ENCODE peak calls at places on chromosomes 5 and 9, in six cellular contexts. One of them, this sample, is unnamed.

GRCh38 chr5:169576181-169576598 is 7.4 kb upstream of the SPDL1 start:
- DNase-seq in DND-41: no peak
- DNase-seq in fibroblast of lung: peak
- DNase-seq in heart left ventricle: no peak
- DNase-seq in sigmoid colon: peak
- DNase-seq in left ventricle myocardium inferior: no peak
- DNase-seq in this sample: no peak

GRCh38 chr5:98258939-98259338 is 514.5 kb upstream of the RGMB start:
- DNase-seq in heart left ventricle: no peak
- DNase-seq in fibroblast of lung: no peak
- DNase-seq in sigmoid colon: no peak
- DNase-seq in left ventricle myocardium inferior: no peak
- DNase-seq in DND-41: no peak
- DNase-seq in this sample: peak

GRCh38 chr9:38008168-38009034 is 60.6 kb downstream of the SHB start:
- DNase-seq in sigmoid colon: no peak
- DNase-seq in DND-41: peak
- DNase-seq in fibroblast of lung: peak
- DNase-seq in heart left ventricle: no peak
- DNase-seq in left ventricle myocardium inferior: no peak
- DNase-seq in this sample: peak

GRCh38 chr5:124263680-124264491 is 482.6 kb downstream of the ZNF608 start:
- DNase-seq in sigmoid colon: no peak
- DNase-seq in DND-41: no peak
- DNase-seq in left ventricle myocardium inferior: no peak
- DNase-seq in heart left ventricle: no peak
- DNase-seq in fibroblast of lung: no peak
- DNase-seq in this sample: no peak

GRCh38 chr9:106757539-106757938 is 105.4 kb upstream of the ZNF462 start:
- DNase-seq in fibroblast of lung: no peak
- DNase-seq in heart left ventricle: no peak
- DNase-seq in left ventricle myocardium inferior: no peak
- DNase-seq in sigmoid colon: no peak
- DNase-seq in DND-41: no peak
- DNase-seq in this sample: no peak

GRCh38 chr5:104187656-104188055 is 625.1 kb upstream of the NUDT12 start:
- DNase-seq in left ventricle myocardium inferior: no peak
- DNase-seq in sigmoid colon: no peak
- DNase-seq in heart left ventricle: no peak
- DNase-seq in DND-41: no peak
- DNase-seq in fibroblast of lung: no peak
- DNase-seq in this sample: no peak

GRCh38 chr9:129487658-129488483 is 133.0 kb downstream of the C9orf50 start:
- DNase-seq in sigmoid colon: peak
- DNase-seq in fibroblast of lung: peak
- DNase-seq in left ventricle myocardium inferior: peak
- DNase-seq in heart left ventricle: peak
- DNase-seq in DND-41: peak
- DNase-seq in this sample: peak

GRCh38 chr9:121498150-121498486 is 1.5 kb downstream of the GGTA1 start:
- DNase-seq in left ventricle myocardium inferior: peak
- DNase-seq in heart left ventricle: peak
- DNase-seq in sigmoid colon: no peak
- DNase-seq in fibroblast of lung: peak
- DNase-seq in DND-41: peak
- DNase-seq in this sample: no peak

GRCh38 chr9:108108802-108109448 is 619.4 kb upstream of the KLF4 start:
- DNase-seq in left ventricle myocardium inferior: no peak
- DNase-seq in sigmoid colon: no peak
- DNase-seq in heart left ventricle: no peak
- DNase-seq in fibroblast of lung: peak
- DNase-seq in DND-41: no peak
- DNase-seq in this sample: no peak

GRCh38 chr5:67493676-67494075 is 297.1 kb upstream of the CD180 start:
- DNase-seq in sigmoid colon: no peak
- DNase-seq in heart left ventricle: peak
- DNase-seq in DND-41: peak
- DNase-seq in fibroblast of lung: peak
- DNase-seq in left ventricle myocardium inferior: peak
- DNase-seq in this sample: no peak

GRCh38 chr9:134595014-134595413 is 46.6 kb upstream of the COL5A1 start:
- DNase-seq in fibroblast of lung: no peak
- DNase-seq in DND-41: no peak
- DNase-seq in left ventricle myocardium inferior: no peak
- DNase-seq in heart left ventricle: no peak
- DNase-seq in sigmoid colon: no peak
- DNase-seq in this sample: no peak

GRCh38 chr5:168328804-168329203 is 37.4 kb downstream of the WWC1 start:
- DNase-seq in DND-41: no peak
- DNase-seq in heart left ventricle: no peak
- DNase-seq in sigmoid colon: no peak
- DNase-seq in fibroblast of lung: peak
- DNase-seq in left ventricle myocardium inferior: no peak
- DNase-seq in this sample: no peak
- H3K27ac ChIP-seq in DND-41: no peak
- H3K27ac ChIP-seq in heart left ventricle: no peak
- H3K27ac ChIP-seq in sigmoid colon: no peak
- H3K27ac ChIP-seq in fibroblast of lung: no peak
- H3K27ac ChIP-seq in left ventricle myocardium inferior: no peak
- H3K27ac ChIP-seq in this sample: peak

GRCh38 chr5:178186417-178186816 is 754 bp downstream of the GMCL2 start:
- DNase-seq in left ventricle myocardium inferior: no peak
- DNase-seq in DND-41: no peak
- DNase-seq in sigmoid colon: no peak
- DNase-seq in heart left ventricle: no peak
- DNase-seq in fibroblast of lung: peak
- DNase-seq in this sample: no peak

GRCh38 chr5:178177569-178177968 is 9.6 kb downstream of the GMCL2 start:
- DNase-seq in heart left ventricle: no peak
- DNase-seq in fibroblast of lung: no peak
- DNase-seq in sigmoid colon: no peak
- DNase-seq in DND-41: no peak
- DNase-seq in left ventricle myocardium inferior: no peak
- DNase-seq in this sample: no peak

GRCh38 chr5:178180141-178180863 is 6.9 kb downstream of the GMCL2 start:
- DNase-seq in DND-41: no peak
- DNase-seq in sigmoid colon: no peak
- DNase-seq in fibroblast of lung: no peak
- DNase-seq in left ventricle myocardium inferior: no peak
- DNase-seq in heart left ventricle: no peak
- DNase-seq in this sample: no peak

GRCh38 chr5:178187014-178187413 is at the start of gene GMCL2:
- DNase-seq in sigmoid colon: no peak
- DNase-seq in fibroblast of lung: no peak
- DNase-seq in DND-41: no peak
- DNase-seq in heart left ventricle: no peak
- DNase-seq in left ventricle myocardium inferior: no peak
- DNase-seq in this sample: no peak

GRCh38 chr5:178182158-178182876 is 4.9 kb downstream of the GMCL2 start:
- DNase-seq in left ventricle myocardium inferior: no peak
- DNase-seq in fibroblast of lung: no peak
- DNase-seq in DND-41: no peak
- DNase-seq in sigmoid colon: no peak
- DNase-seq in heart left ventricle: no peak
- DNase-seq in this sample: no peak
- H3K27ac ChIP-seq in left ventricle myocardium inferior: no peak
- H3K27ac ChIP-seq in fibroblast of lung: no peak
- H3K27ac ChIP-seq in DND-41: no peak
- H3K27ac ChIP-seq in sigmoid colon: no peak
- H3K27ac ChIP-seq in heart left ventricle: no peak
- H3K27ac ChIP-seq in this sample: no peak

GRCh38 chr9:13979941-13980318 is 334.0 kb downstream of the NFIB start:
- DNase-seq in DND-41: no peak
- DNase-seq in fibroblast of lung: no peak
- DNase-seq in left ventricle myocardium inferior: no peak
- DNase-seq in heart left ventricle: no peak
- DNase-seq in sigmoid colon: no peak
- DNase-seq in this sample: no peak
- H3K27ac ChIP-seq in DND-41: no peak
- H3K27ac ChIP-seq in fibroblast of lung: no peak
- H3K27ac ChIP-seq in left ventricle myocardium inferior: no peak
- H3K27ac ChIP-seq in heart left ventricle: no peak
- H3K27ac ChIP-seq in sigmoid colon: no peak
- H3K27ac ChIP-seq in this sample: no peak

DNA sequence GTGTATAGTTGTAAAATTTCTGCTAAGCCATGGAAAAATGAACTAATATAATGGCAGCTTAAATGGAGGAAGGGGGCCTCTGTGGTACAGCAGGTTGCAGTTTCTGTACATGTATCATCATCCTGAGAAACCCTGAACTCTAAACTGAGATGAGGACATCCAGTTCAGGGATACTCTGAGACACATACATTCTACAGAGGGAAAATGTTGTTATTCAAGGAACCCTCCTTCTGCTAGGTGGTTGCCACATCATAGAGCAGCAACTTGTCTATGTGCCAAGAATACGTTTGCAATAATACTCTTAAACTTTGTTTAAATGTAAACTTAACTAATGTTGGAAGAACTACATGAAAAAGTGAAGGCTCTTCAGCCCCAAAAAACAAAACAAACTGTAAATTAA is 1310.8 kb upstream of the WWC1 start:
- DNase-seq in heart left ventricle: no peak
- DNase-seq in DND-41: no peak
- DNase-seq in sigmoid colon: no peak
- DNase-seq in fibroblast of lung: peak
- DNase-seq in left ventricle myocardium inferior: no peak
- DNase-seq in this sample: no peak
- H3K27ac ChIP-seq in heart left ventricle: no peak
- H3K27ac ChIP-seq in DND-41: no peak
- H3K27ac ChIP-seq in sigmoid colon: peak
- H3K27ac ChIP-seq in fibroblast of lung: no peak
- H3K27ac ChIP-seq in left ventricle myocardium inferior: no peak
- H3K27ac ChIP-seq in this sample: no peak